ENCODE peak calls at places on chromosome 9, in ten cellular contexts. H, P, E, B, W, Q, K, Y, M and X are unnamed samples.
A peak's percentile ranks its signal among the peaks of the same experiment; 100 is the strongest.

GRCh38 chr9:86945868-86946711 is 1.2 kb downstream of the GAS1 start:
- DNase-seq in K (peak; percentile 20), Y (no peak), P (peak; percentile 84), H (no peak), Q (peak; percentile 51), B (peak; percentile 46), M (peak; percentile 61), W (peak; percentile 57), E (peak; percentile 65), X (peak; percentile 19)

GRCh38 chr9:684055-684949 is 157.2 kb upstream of the DMRT1 start:
- DNase-seq in M (no peak), H (no peak), E (no peak), P (no peak), W (peak; percentile 55), K (no peak), Q (no peak), B (no peak), Y (no peak), X (no peak)

GRCh38 chr9:130924448-130924788 is 14.6 kb downstream of the FIBCD1 start:
- DNase-seq in B (no peak), K (no peak), W (no peak), Y (no peak), E (no peak), M (no peak), H (no peak), Q (no peak), P (no peak), X (no peak)

GRCh38 chr9:89171693-89172092 is 6.9 kb downstream of the SHC3 start:
- DNase-seq in W (no peak), H (no peak), E (no peak), B (no peak), P (peak; percentile 56), Y (no peak), K (no peak), Q (no peak), M (no peak), X (no peak)

GRCh38 chr9:3992924-3993323 is 306.9 kb downstream of the GLIS3 start:
- DNase-seq in M (no peak), P (no peak), W (no peak), Q (no peak), Y (peak; percentile 63), H (no peak), K (no peak), B (no peak), E (no peak), X (no peak)

GRCh38 chr9:106893088-106893487 is 30.1 kb downstream of the ZNF462 start:
- DNase-seq in P (no peak), E (no peak), Q (no peak), H (no peak), K (peak; percentile 42), Y (peak; percentile 25), M (no peak), W (peak; percentile 38), B (no peak), X (peak; percentile 78)

GRCh38 chr9:17906841-17907779 is 328.2 kb downstream of the SH3GL2 start:
- DNase-seq in W (no peak), K (no peak), H (no peak), P (peak; percentile 74), B (peak; percentile 6), M (no peak), E (no peak), Q (no peak), Y (no peak), X (no peak)

GRCh38 chr9:109733690-109734089 is 46.3 kb upstream of the PALM2AKAP2 start:
- DNase-seq in K (peak; percentile 13), B (no peak), M (no peak), P (no peak), Y (peak; percentile 27), H (no peak), W (peak; percentile 73), E (no peak), Q (no peak), X (no peak)

GRCh38 chr9:114035845-114036785 is 42.0 kb downstream of the AMBP start:
- DNase-seq in B (no peak), K (no peak), Y (no peak), Q (no peak), P (peak; percentile 19), E (no peak), M (no peak), W (no peak), H (no peak), X (no peak)

GRCh38 chr9:37692622-37693221 is 42.0 kb downstream of the FRMPD1 start:
- DNase-seq in K (no peak), E (no peak), Y (no peak), B (no peak), W (no peak), H (no peak), M (no peak), Q (no peak), P (peak; percentile 32), X (no peak)

GRCh38 chr9:121281614-121282291 is 13.8 kb downstream of the GSN start:
- DNase-seq in E (no peak), Y (no peak), W (peak; percentile 99), B (no peak), P (no peak), M (no peak), H (no peak), Q (no peak), K (no peak), X (no peak)

GRCh38 chr9:84153885-84154284 is 173.3 kb downstream of the RMI1 start:
- DNase-seq in E (no peak), M (no peak), B (no peak), H (no peak), K (no peak), Q (no peak), W (no peak), P (no peak), Y (no peak), X (no peak)

GRCh38 chr9:112605518-112605917 is 112.4 kb downstream of the INIP start:
- DNase-seq in M (no peak), B (no peak), Y (no peak), H (no peak), E (no peak), K (no peak), W (no peak), Q (no peak), P (no peak), X (no peak)

GRCh38 chr9:132372177-132373095 is 17.6 kb upstream of the SETX start:
- DNase-seq in E (no peak), H (no peak), K (peak; percentile 24), Y (no peak), B (no peak), Q (no peak), M (no peak), P (no peak), W (no peak), X (no peak)

GRCh38 chr9:128094166-128094949 is 26.3 kb downstream of the SLC25A25 start:
- DNase-seq in Y (peak; percentile 95), B (no peak), Q (peak; percentile 82), E (peak; percentile 62), K (peak; percentile 86), P (peak; percentile 80), H (no peak), M (peak; percentile 81), W (peak; percentile 99), X (peak; percentile 92)

GRCh38 chr9:19373527-19373926 is 6.5 kb downstream of the RPS6 start:
- DNase-seq in E (no peak), Y (no peak), P (no peak), W (no peak), Q (no peak), H (no peak), M (no peak), B (no peak), K (no peak), X (no peak)

GRCh38 chr9:123997665-123998277 is 13.8 kb upstream of the LHX2 start:
- DNase-seq in M (no peak), E (no peak), K (no peak), Y (no peak), Q (no peak), P (peak; percentile 77), W (peak; percentile 55), H (no peak), B (peak; percentile 75), X (no peak)

GRCh38 chr9:124906966-124907365 is 33.9 kb downstream of the GOLGA1 start:
- DNase-seq in W (no peak), P (no peak), Q (no peak), K (no peak), E (no peak), H (no peak), M (no peak), B (no peak), Y (no peak), X (no peak)

GRCh38 chr9:127290666-127291065 is 26.1 kb downstream of the GARNL3 start:
- DNase-seq in P (no peak), B (no peak), W (no peak), K (no peak), M (no peak), Y (no peak), E (no peak), H (no peak), Q (no peak), X (no peak)

GRCh38 chr9:106450549-106450948 is 412.4 kb upstream of the ZNF462 start:
- DNase-seq in B (no peak), M (no peak), P (no peak), Q (no peak), Y (no peak), E (no peak), K (no peak), H (no peak), W (no peak), X (no peak)

GRCh38 chr9:88388886-88389617 is 808 bp downstream of the SPIN1 start:
- DNase-seq in M (peak; percentile 37), B (peak; percentile 74), W (peak; percentile 62), K (peak; percentile 51), H (no peak), P (peak; percentile 94), E (peak; percentile 39), Q (peak; percentile 20), Y (peak; percentile 39), X (no peak)

GRCh38 chr9:111427186-111427585 is 57.0 kb downstream of the ECPAS start:
- DNase-seq in M (no peak), E (no peak), H (no peak), P (no peak), K (peak; percentile 3), W (no peak), B (no peak), Y (no peak), Q (no peak), X (peak; percentile 20)

GRCh38 chr9:2177121-2177520 is 162.0 kb downstream of the SMARCA2 start:
- DNase-seq in B (no peak), H (no peak), Y (no peak), M (no peak), Q (no peak), E (no peak), W (no peak), P (no peak), K (no peak), X (no peak)

GRCh38 chr9:6160579-6160978 is 55.0 kb upstream of the IL33 start:
- DNase-seq in M (no peak), K (no peak), H (no peak), Y (no peak), B (no peak), E (no peak), Q (no peak), W (no peak), P (no peak), X (no peak)

GRCh38 chr9:137757613-137758029 is 120.0 kb upstream of the CACNA1B start:
- DNase-seq in Q (no peak), H (no peak), P (no peak), K (peak; percentile 49), M (no peak), Y (peak; percentile 36), E (no peak), W (peak; percentile 57), B (peak; percentile 81), X (peak; percentile 65)

GRCh38 chr9:38294561-38294960 is 97.9 kb upstream of the ALDH1B1 start:
- DNase-seq in E (no peak), K (no peak), M (no peak), B (no peak), H (no peak), W (no peak), P (no peak), Y (no peak), Q (no peak), X (no peak)

GRCh38 chr9:124506931-124507879 is at the start of gene NR5A1:
- DNase-seq in P (peak; percentile 61), W (no peak), B (no peak), H (no peak), Q (no peak), K (no peak), E (no peak), Y (no peak), M (no peak), X (no peak)

GRCh38 chr9:132694144-132694543 is 23.9 kb downstream of the GTF3C4 start:
- DNase-seq in E (peak; percentile 7), K (no peak), Y (no peak), P (peak; percentile 45), H (no peak), M (peak; percentile 18), W (no peak), Q (peak; percentile 7), B (no peak), X (no peak)